ENCODE peak calls at places on chromosomes 4 and X, in six cellular contexts. B is activated CD4-positive, alpha-beta T cell treated with anti-CD3 and anti-CD28 coated beads for 1 hour; H is lung; Q is sciatic nerve; A is Ammon's horn; G is heart right ventricle. X is an unnamed sample.

GRCh38 chrX:120732879-120733278 is 103.0 kb upstream of the C1GALT1C1 start:
- DNase-seq in B (no peak), H (no peak), Q (no peak), A (no peak), G (no peak), X (no peak)

GRCh38 chrX:17525762-17526555 is 151.0 kb downstream of the NHS start:
- DNase-seq in B (no peak), H (no peak), Q (no peak), A (no peak), G (no peak), X (no peak)

GRCh38 chrX:86747091-86747490 is 598.8 kb downstream of the DACH2 start:
- DNase-seq in B (no peak), H (no peak), Q (no peak), A (no peak), G (no peak), X (no peak)

GRCh38 chr4:6641164-6641970 is 882 bp downstream of the MRFAP1 start:
- DNase-seq in B (peak; percentile 22), H (peak; percentile 45), Q (peak; percentile 73), A (no peak), G (peak; percentile 44), X (no peak)

GRCh38 chrX:117743469-117744251 is 372.9 kb downstream of the KLHL13 start:
- DNase-seq in B (no peak), H (no peak), Q (no peak), A (peak; percentile 2), G (no peak), X (no peak)

GRCh38 chrX:40651620-40652223 is 4.4 kb upstream of the CXorf38 start:
- DNase-seq in B (peak; percentile 34), H (peak; percentile 72), Q (peak; percentile 86), A (peak; percentile 62), G (peak; percentile 55), X (peak; percentile 86)

GRCh38 chr4:168856312-168856711 is 153.7 kb downstream of the CBR4 start:
- DNase-seq in B (no peak), H (no peak), Q (no peak), A (no peak), G (no peak), X (no peak)

GRCh38 chr4:33200377-33200776 is 2480.2 kb downstream of the PCDH7 start:
- DNase-seq in B (no peak), H (no peak), Q (no peak), A (no peak), G (no peak), X (no peak)

GRCh38 chrX:129523076-129524055 is at the start of gene SMARCA1:
- DNase-seq in B (no peak), H (peak; percentile 34), Q (peak; percentile 68), A (peak; percentile 43), G (peak; percentile 56), X (no peak)

GRCh38 chr4:102789317-102789717 is 28.5 kb upstream of the MANBA start:
- DNase-seq in B (no peak), H (no peak), Q (no peak), A (no peak), G (no peak), X (no peak)

GRCh38 chrX:24260827-24261550 is 52.9 kb downstream of the SUPT20HL2 start:
- DNase-seq in B (no peak), H (no peak), Q (no peak), A (peak; percentile 34), G (peak; percentile 27), X (peak; percentile 60)

GRCh38 chr4:183507928-183508327 is 3.1 kb downstream of the ING2 start:
- DNase-seq in B (no peak), H (no peak), Q (no peak), A (no peak), G (no peak), X (no peak)

GRCh38 chr4:46837639-46838038 is 71.4 kb downstream of the COX7B2 start:
- DNase-seq in B (no peak), H (no peak), Q (no peak), A (no peak), G (no peak), X (no peak)

GRCh38 chr4:7461171-7461570 is 26.4 kb upstream of the PSAPL1 start:
- DNase-seq in B (no peak), H (no peak), Q (no peak), A (no peak), G (no peak), X (no peak)

GRCh38 chrX:19964017-19964710 is 26.7 kb downstream of the BCLAF3 start:
- DNase-seq in B (no peak), H (no peak), Q (no peak), A (no peak), G (no peak), X (no peak)

GRCh38 chr4:107120661-107121060 is 84.5 kb upstream of the DKK2 start:
- DNase-seq in B (no peak), H (no peak), Q (no peak), A (no peak), G (no peak), X (no peak)

GRCh38 chr4:95219109-95219508 is 329.7 kb downstream of the UNC5C start:
- DNase-seq in B (no peak), H (no peak), Q (no peak), A (no peak), G (no peak), X (no peak)

GRCh38 chr4:123606946-123607542 is 210.4 kb downstream of the SPRY1 start:
- DNase-seq in B (no peak), H (no peak), Q (no peak), A (peak; percentile 47), G (no peak), X (no peak)

GRCh38 chrX:72554448-72555140 is 18.0 kb downstream of the HDAC8 start:
- DNase-seq in B (no peak), H (no peak), Q (no peak), A (no peak), G (no peak), X (no peak)

GRCh38 chr4:80931645-80932215 is 98.8 kb upstream of the BMP3 start:
- DNase-seq in B (no peak), H (no peak), Q (no peak), A (no peak), G (no peak), X (no peak)

GRCh38 chr4:149845643-149846208 is 30.1 kb upstream of the IQCM start:
- DNase-seq in B (no peak), H (no peak), Q (no peak), A (no peak), G (no peak), X (no peak)

GRCh38 chr4:127781303-127782024 is 658 bp upstream of the HSPA4L start:
- DNase-seq in B (no peak), H (no peak), Q (peak; percentile 56), A (peak; percentile 33), G (peak; percentile 47), X (peak; percentile 66)

GRCh38 chrX:129823115-129823514 is 20.6 kb downstream of the ZDHHC9 start:
- DNase-seq in B (peak; percentile 19), H (no peak), Q (no peak), A (peak; percentile 61), G (peak; percentile 20), X (no peak)

GRCh38 chr4:85717366-85717765 is 242.4 kb downstream of the ARHGAP24 start:
- DNase-seq in B (no peak), H (no peak), Q (no peak), A (no peak), G (no peak), X (no peak)

GRCh38 chr4:165324203-165324917 is 3.1 kb upstream of the MSMO1 start:
- DNase-seq in B (no peak), H (no peak), Q (no peak), A (no peak), G (no peak), X (no peak)

GRCh38 chr4:115537387-115537786 is 424.0 kb upstream of the NDST4 start:
- DNase-seq in B (no peak), H (no peak), Q (no peak), A (no peak), G (no peak), X (no peak)

GRCh38 chr4:15042529-15043167 is 40.4 kb downstream of the CPEB2 start:
- DNase-seq in B (no peak), H (no peak), Q (no peak), A (no peak), G (no peak), X (no peak)

GRCh38 chrX:36867143-36867542 is 141.0 kb upstream of the FAM47C start:
- DNase-seq in B (no peak), H (no peak), Q (no peak), A (peak; percentile 35), G (no peak), X (no peak)

GRCh38 chr4:74661427-74662171 is 132.7 kb downstream of the BTC start:
- DNase-seq in B (no peak), H (no peak), Q (no peak), A (no peak), G (no peak), X (no peak)

GRCh38 chr4:81472249-81473085 is 760 bp upstream of the RASGEF1B start:
- DNase-seq in B (peak; percentile 33), H (peak; percentile 42), Q (no peak), A (peak; percentile 79), G (peak; percentile 27), X (no peak)

GRCh38 chr4:173403051-173403450 is 4.1 kb upstream of the SCRG1 start:
- DNase-seq in B (no peak), H (no peak), Q (no peak), A (no peak), G (no peak), X (no peak)

GRCh38 chr4:185096032-185096653 is 46.9 kb upstream of the SLC25A4 start:
- DNase-seq in B (no peak), H (no peak), Q (no peak), A (peak; percentile 63), G (peak; percentile 63), X (no peak)

GRCh38 chr4:6386091-6386490 is 86.3 kb downstream of the PPP2R2C start:
- DNase-seq in B (no peak), H (no peak), Q (no peak), A (no peak), G (no peak), X (no peak)

GRCh38 chrX:103503163-103503852 is 16.0 kb downstream of the RAB40A start:
- DNase-seq in B (no peak), H (no peak), Q (no peak), A (no peak), G (no peak), X (no peak)

GRCh38 chr4:155371432-155372043 is 5.2 kb downstream of the MAP9 start:
- DNase-seq in B (no peak), H (no peak), Q (no peak), A (no peak), G (no peak), X (no peak)

X was measured in right atrium auricular region.